ENCODE peak calls at places on chromosomes 3 and 15, in six cellular contexts. V is HCT116, E is MM.1S, K is hepatocyte, M is PC-9, Z is GM23338. U is an unnamed sample.

GRCh38 chr15:101248274-101248673 is 3.6 kb downstream of the CHSY1 start:
- DNase-seq in V (no peak), E (no peak), K (no peak), M (no peak), Z (no peak), U (no peak)

GRCh38 chr3:52092291-52092660 is 35.9 kb upstream of the DUSP7 start:
- DNase-seq in V (no peak), E (no peak), K (no peak), M (no peak), Z (no peak), U (no peak)

GRCh38 chr3:150875548-150875947 is 29.7 kb downstream of the MINDY4B start:
- DNase-seq in V (no peak), E (no peak), K (no peak), M (no peak), Z (no peak), U (peak; percentile 18)

GRCh38 chr15:40459391-40460015 is 11.3 kb upstream of the CHST14 start:
- DNase-seq in V (no peak), E (no peak), K (no peak), M (no peak), Z (no peak), U (no peak)

GRCh38 chr3:130843441-130843840 is 50.4 kb upstream of the ATP2C1 start:
- DNase-seq in V (no peak), E (no peak), K (peak; percentile 5), M (no peak), Z (no peak), U (no peak)

GRCh38 chr3:58998476-58999117 is 51.2 kb downstream of the CFAP20DC start:
- DNase-seq in V (peak; percentile 87), E (no peak), K (peak; percentile 54), M (peak; percentile 49), Z (no peak), U (peak; percentile 99)

GRCh38 chr3:131370935-131371698 is 10.5 kb upstream of the NUDT16 start:
- DNase-seq in V (no peak), E (peak; percentile 37), K (no peak), M (no peak), Z (no peak), U (no peak)

GRCh38 chr3:154954750-154955149 is 125.4 kb upstream of the MME start:
- DNase-seq in V (peak; percentile 51), E (peak; percentile 70), K (peak; percentile 48), M (no peak), Z (peak; percentile 63), U (peak; percentile 72)

GRCh38 chr3:186081678-186082077 is 27.2 kb downstream of the ETV5 start:
- DNase-seq in V (no peak), E (no peak), K (no peak), M (no peak), Z (no peak), U (no peak)

GRCh38 chr3:132399054-132399929 is 18.0 kb upstream of the DNAJC13 start:
- DNase-seq in V (peak; percentile 48), E (peak; percentile 54), K (peak; percentile 68), M (peak; percentile 43), Z (peak; percentile 82), U (peak; percentile 86)

GRCh38 chr3:187567741-187568140 is 102.5 kb downstream of the SST start:
- DNase-seq in V (no peak), E (no peak), K (no peak), M (no peak), Z (peak; percentile 62), U (peak; percentile 65)

GRCh38 chr3:183013074-183013473 is 32.7 kb upstream of the DCUN1D1 start:
- DNase-seq in V (no peak), E (no peak), K (no peak), M (no peak), Z (peak; percentile 12), U (no peak)

GRCh38 chr3:183013857-183014256 is 33.5 kb upstream of the DCUN1D1 start:
- DNase-seq in V (no peak), E (no peak), K (no peak), M (no peak), Z (no peak), U (no peak)

GRCh38 chr3:183008799-183009198 is 28.5 kb upstream of the DCUN1D1 start:
- DNase-seq in V (no peak), E (no peak), K (no peak), M (no peak), Z (no peak), U (no peak)

GRCh38 chr3:183006396-183007002 is 26.2 kb upstream of the DCUN1D1 start:
- DNase-seq in V (no peak), E (no peak), K (no peak), M (no peak), Z (peak; percentile 42), U (no peak)

DNA sequence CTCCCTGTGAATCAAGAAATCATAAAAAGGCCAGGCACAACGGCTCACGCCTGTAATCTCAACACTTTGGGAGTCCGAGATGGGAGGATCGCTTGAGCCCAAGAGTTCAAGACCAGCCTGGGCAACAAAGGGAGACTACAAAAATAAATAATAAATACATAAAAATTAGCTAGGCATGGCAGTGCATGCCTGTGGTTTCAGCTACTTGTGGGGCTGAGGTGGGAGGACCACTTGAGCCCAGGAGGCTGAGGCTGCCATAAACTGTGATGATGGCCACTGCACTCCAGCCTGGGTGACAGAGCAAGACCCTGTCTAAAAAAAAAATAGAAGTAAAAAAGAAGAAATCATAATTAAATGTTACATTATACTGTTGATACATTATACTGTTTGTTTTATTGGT is 28.0 kb upstream of the DCUN1D1 start:
- DNase-seq in V (no peak), E (no peak), K (no peak), M (no peak), Z (no peak), U (no peak)
- H3K9me2 ChIP-seq in V (no peaks in the 10 kb centered on the region), E (no peaks in the 10 kb centered on the region), K (no peaks in the 10 kb centered on the region), M (peaks cover 2% of the 10 kb centered on the region), Z (no peaks in the 10 kb centered on the region), U (no peaks in the 10 kb centered on the region)

DNA sequence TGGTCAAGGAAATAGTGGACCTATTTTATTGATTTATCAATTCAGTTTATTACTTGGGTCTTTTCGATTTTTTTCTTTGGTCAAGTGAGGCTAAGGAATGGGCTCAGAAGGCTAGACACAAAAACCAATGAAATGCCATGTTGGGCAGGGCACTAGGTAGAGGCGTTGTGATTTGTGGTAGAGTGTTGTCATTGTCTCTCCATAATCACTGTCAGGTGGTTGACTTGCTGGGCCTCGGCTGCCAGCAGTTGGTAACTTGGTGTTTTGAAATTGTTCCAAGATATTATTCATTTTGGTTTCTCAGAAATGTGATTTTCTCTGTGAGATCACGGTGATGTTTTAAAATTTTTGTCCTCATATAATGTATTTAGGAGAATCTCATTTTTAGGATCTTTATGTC is 173.6 kb downstream of the KLHL25 start:
- DNase-seq in V (no peak), E (no peak), K (no peak), M (no peak), Z (no peak), U (peak; percentile 86)
- TF ChIP-seq EZH2 in V (no peak), E (no peak), K (no peak), M (no peak), Z (no peak), U (no peak)

DNA sequence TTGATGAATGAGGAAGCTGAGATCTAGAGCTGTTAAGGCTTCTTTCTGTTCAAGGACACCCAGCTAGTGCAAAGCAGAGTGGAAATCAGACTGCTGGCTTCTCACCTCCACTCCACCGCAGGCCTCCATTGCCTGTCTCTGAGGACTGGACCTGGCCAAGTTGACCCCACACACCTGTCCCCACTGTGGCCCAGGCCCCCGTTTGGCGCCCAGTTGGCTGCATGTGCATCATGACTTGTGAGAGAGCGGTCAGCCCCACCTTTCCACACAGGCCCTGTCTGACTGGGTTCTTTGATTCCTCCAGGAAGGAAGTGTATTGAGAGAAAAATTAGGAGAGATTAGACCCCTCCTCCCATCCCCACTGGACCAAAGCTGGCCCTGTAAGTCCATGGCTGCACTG is 206.3 kb upstream of the TLE3 start:
- DNase-seq in V (no peak), E (no peak), K (no peak), M (no peak), Z (no peak), U (no peak)
- H3K9me2 ChIP-seq in V (no peaks in the 10 kb centered on the region), E (no peaks in the 10 kb centered on the region), K (no peaks in the 10 kb centered on the region), M (no peaks in the 10 kb centered on the region), Z (peaks cover 8% of the 10 kb centered on the region), U (no peaks in the 10 kb centered on the region)

GRCh38 chr3:12303998-12304397 is 15.1 kb downstream of the PPARG start:
- DNase-seq in V (no peak), E (no peak), K (no peak), M (no peak), Z (no peak), U (no peak)

GRCh38 chr3:12309716-12310115 is 20.8 kb downstream of the PPARG start:
- DNase-seq in V (no peak), E (no peak), K (no peak), M (no peak), Z (no peak), U (no peak)

GRCh38 chr3:12307136-12307535 is 18.3 kb downstream of the PPARG start:
- DNase-seq in V (no peak), E (no peak), K (no peak), M (no peak), Z (no peak), U (no peak)

GRCh38 chr3:12312010-12312409 is 23.1 kb downstream of the PPARG start:
- DNase-seq in V (no peak), E (no peak), K (no peak), M (no peak), Z (no peak), U (peak; percentile 11)

GRCh38 chr3:12308517-12308916 is 19.6 kb downstream of the PPARG start:
- DNase-seq in V (peak; percentile 76), E (no peak), K (peak; percentile 36), M (no peak), Z (no peak), U (peak; percentile 80)
- TF ChIP-seq EZH2 in V (no peak), E (no peak), K (no peak), M (no peak), Z (no peak), U (no peak)

DNA sequence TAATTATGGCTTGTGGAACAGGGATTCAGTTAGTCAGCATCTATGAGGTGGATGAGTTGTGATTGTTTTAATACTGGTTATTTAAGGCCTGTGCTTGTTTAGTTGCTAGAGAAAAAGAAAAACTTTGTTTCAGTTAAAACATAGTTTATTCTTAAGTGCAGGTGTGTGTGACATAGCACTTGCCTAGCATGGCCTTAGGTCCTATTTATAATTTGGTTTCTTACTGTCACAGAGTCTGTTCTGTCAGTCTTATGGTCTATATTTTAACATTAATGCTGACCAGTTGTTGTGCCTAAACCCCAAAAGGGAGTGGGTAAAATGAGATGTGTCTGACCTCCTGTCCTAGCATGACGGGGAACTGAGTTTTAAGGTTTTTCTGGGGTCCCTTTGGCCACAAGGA is 486.3 kb downstream of the ZIC1 start:
- DNase-seq in V (no peak), E (peak; percentile 11), K (no peak), M (no peak), Z (no peak), U (no peak)
- H3K9me2 ChIP-seq in V (no peaks in the 10 kb centered on the region), E (no peaks in the 10 kb centered on the region), K (no peaks in the 10 kb centered on the region), M (no peaks in the 10 kb centered on the region), Z (no peaks in the 10 kb centered on the region), U (no peaks in the 10 kb centered on the region)

GRCh38 chr15:89776274-89777072 is at the start of gene MESP2:
- DNase-seq in V (peak; percentile 50), E (peak; percentile 79), K (peak; percentile 92), M (peak; percentile 66), Z (peak; percentile 94), U (peak; percentile 90)
- TF ChIP-seq EZH2 in V (no peak), E (no peak), K (no peak), M (no peak), Z (no peak), U (no peak)

GRCh38 chr3:41327718-41328117 is 128.4 kb downstream of the CTNNB1 start:
- DNase-seq in V (no peak), E (no peak), K (peak; percentile 51), M (peak; percentile 36), Z (no peak), U (no peak)
- H3K9me2 ChIP-seq in V (no peaks in the 10 kb centered on the region), E (no peaks in the 10 kb centered on the region), K (no peaks in the 10 kb centered on the region), M (no peaks in the 10 kb centered on the region), Z (no peaks in the 10 kb centered on the region), U (no peaks in the 10 kb centered on the region)

U was measured in GM23248.